ENCODE peak calls at places on chromosomes 5 and 9, in six cellular contexts. One of them, this sample, is unnamed.

GRCh38 chr9:124894741-124895170 is 32.8 kb downstream of the ARPC5L start:
- DNase-seq in caudate nucleus: no peak
- DNase-seq in keratinocyte: no peak
- DNase-seq in colonic mucosa: no peak
- DNase-seq in tibial artery: no peak
- DNase-seq in heart left ventricle: no peak
- DNase-seq in this sample: no peak

GRCh38 chr5:154723740-154724505 is 31.3 kb upstream of the LARP1 start:
- DNase-seq in colonic mucosa: no peak
- DNase-seq in tibial artery: no peak
- DNase-seq in keratinocyte: no peak
- DNase-seq in caudate nucleus: no peak
- DNase-seq in heart left ventricle: no peak
- DNase-seq in this sample: no peak

GRCh38 chr5:135218486-135218755 is 180.6 kb downstream of the MACROH2A1 start:
- DNase-seq in colonic mucosa: no peak
- DNase-seq in keratinocyte: no peak
- DNase-seq in heart left ventricle: no peak
- DNase-seq in tibial artery: no peak
- DNase-seq in caudate nucleus: no peak
- DNase-seq in this sample: no peak

GRCh38 chr5:116731432-116731831 is 156.8 kb upstream of the SEMA6A start:
- DNase-seq in caudate nucleus: no peak
- DNase-seq in colonic mucosa: no peak
- DNase-seq in heart left ventricle: no peak
- DNase-seq in keratinocyte: no peak
- DNase-seq in tibial artery: no peak
- DNase-seq in this sample: no peak

GRCh38 chr5:54610197-54610898 is 92.8 kb downstream of the SNX18 start:
- DNase-seq in heart left ventricle: no peak
- DNase-seq in tibial artery: no peak
- DNase-seq in caudate nucleus: no peak
- DNase-seq in keratinocyte: no peak
- DNase-seq in colonic mucosa: no peak
- DNase-seq in this sample: no peak

GRCh38 chr5:119343042-119343441 is 12.8 kb upstream of the TNFAIP8 start:
- DNase-seq in caudate nucleus: no peak
- DNase-seq in tibial artery: no peak
- DNase-seq in heart left ventricle: no peak
- DNase-seq in colonic mucosa: no peak
- DNase-seq in keratinocyte: no peak
- DNase-seq in this sample: no peak

GRCh38 chr5:123035320-123035949 is 1.1 kb downstream of the PPIC start:
- DNase-seq in keratinocyte: no peak
- DNase-seq in tibial artery: peak
- DNase-seq in heart left ventricle: peak
- DNase-seq in colonic mucosa: peak
- DNase-seq in caudate nucleus: no peak
- DNase-seq in this sample: peak

GRCh38 chr9:131046093-131046380 is 37.1 kb downstream of the LAMC3 start:
- DNase-seq in keratinocyte: no peak
- DNase-seq in caudate nucleus: no peak
- DNase-seq in heart left ventricle: no peak
- DNase-seq in colonic mucosa: no peak
- DNase-seq in tibial artery: no peak
- DNase-seq in this sample: no peak

GRCh38 chr9:98034593-98035546 is 21.7 kb upstream of the NANS start:
- DNase-seq in keratinocyte: peak
- DNase-seq in colonic mucosa: peak
- DNase-seq in caudate nucleus: peak
- DNase-seq in tibial artery: peak
- DNase-seq in heart left ventricle: peak
- DNase-seq in this sample: peak

GRCh38 chr9:137029058-137029922 is 1.3 kb upstream of the ABCA2 start:
- DNase-seq in tibial artery: peak
- DNase-seq in caudate nucleus: peak
- DNase-seq in heart left ventricle: peak
- DNase-seq in colonic mucosa: peak
- DNase-seq in keratinocyte: no peak
- DNase-seq in this sample: peak

GRCh38 chr5:127011151-127011550 is 19.2 kb downstream of the MARCHF3 start:
- DNase-seq in colonic mucosa: no peak
- DNase-seq in tibial artery: no peak
- DNase-seq in heart left ventricle: no peak
- DNase-seq in keratinocyte: no peak
- DNase-seq in caudate nucleus: no peak
- DNase-seq in this sample: no peak

GRCh38 chr5:123105882-123106281 is 16.8 kb downstream of the PRDM6 start:
- DNase-seq in heart left ventricle: no peak
- DNase-seq in tibial artery: no peak
- DNase-seq in keratinocyte: no peak
- DNase-seq in colonic mucosa: no peak
- DNase-seq in caudate nucleus: no peak
- DNase-seq in this sample: no peak

GRCh38 chr9:123372766-123373446 is 16.9 kb downstream of the CRB2 start:
- DNase-seq in heart left ventricle: no peak
- DNase-seq in colonic mucosa: no peak
- DNase-seq in caudate nucleus: no peak
- DNase-seq in keratinocyte: no peak
- DNase-seq in tibial artery: no peak
- DNase-seq in this sample: no peak

GRCh38 chr9:112446080-112446479 is 40.5 kb upstream of the KIAA1958 start:
- DNase-seq in heart left ventricle: no peak
- DNase-seq in tibial artery: no peak
- DNase-seq in caudate nucleus: no peak
- DNase-seq in keratinocyte: no peak
- DNase-seq in colonic mucosa: no peak
- DNase-seq in this sample: no peak

GRCh38 chr5:110823571-110823970 is 84.8 kb downstream of the SLC25A46 start:
- DNase-seq in tibial artery: no peak
- DNase-seq in heart left ventricle: no peak
- DNase-seq in colonic mucosa: no peak
- DNase-seq in caudate nucleus: no peak
- DNase-seq in keratinocyte: no peak
- DNase-seq in this sample: no peak

GRCh38 chr9:36731576-36731975 is 158.9 kb downstream of the MELK start:
- DNase-seq in heart left ventricle: no peak
- DNase-seq in caudate nucleus: no peak
- DNase-seq in colonic mucosa: no peak
- DNase-seq in tibial artery: no peak
- DNase-seq in keratinocyte: no peak
- DNase-seq in this sample: no peak

GRCh38 chr5:14922456-14922855 is 50.9 kb upstream of the ANKH start:
- DNase-seq in tibial artery: no peak
- DNase-seq in keratinocyte: no peak
- DNase-seq in colonic mucosa: no peak
- DNase-seq in caudate nucleus: no peak
- DNase-seq in heart left ventricle: no peak
- DNase-seq in this sample: no peak

GRCh38 chr5:1217596-1218206 is 7.5 kb upstream of the SLC6A18 start:
- DNase-seq in colonic mucosa: no peak
- DNase-seq in tibial artery: no peak
- DNase-seq in keratinocyte: no peak
- DNase-seq in heart left ventricle: no peak
- DNase-seq in caudate nucleus: no peak
- DNase-seq in this sample: no peak

GRCh38 chr9:74555015-74555414 is 57.9 kb downstream of the RORB start:
- DNase-seq in caudate nucleus: no peak
- DNase-seq in heart left ventricle: peak
- DNase-seq in colonic mucosa: no peak
- DNase-seq in tibial artery: no peak
- DNase-seq in keratinocyte: no peak
- DNase-seq in this sample: no peak

GRCh38 chr5:141223112-141223783 is at the start of gene PCDHB14:
- DNase-seq in caudate nucleus: no peak
- DNase-seq in tibial artery: no peak
- DNase-seq in keratinocyte: no peak
- DNase-seq in heart left ventricle: no peak
- DNase-seq in colonic mucosa: no peak
- DNase-seq in this sample: no peak

GRCh38 chr5:73114029-73114688 is 6.2 kb upstream of the TMEM171 start:
- DNase-seq in caudate nucleus: no peak
- DNase-seq in keratinocyte: no peak
- DNase-seq in colonic mucosa: no peak
- DNase-seq in heart left ventricle: no peak
- DNase-seq in tibial artery: no peak
- DNase-seq in this sample: no peak

GRCh38 chr5:135332519-135333150 is 66.4 kb downstream of the MACROH2A1 start:
- DNase-seq in heart left ventricle: no peak
- DNase-seq in keratinocyte: peak
- DNase-seq in tibial artery: no peak
- DNase-seq in caudate nucleus: no peak
- DNase-seq in colonic mucosa: no peak
- DNase-seq in this sample: no peak

GRCh38 chr5:76606665-76607064 is 16.5 kb downstream of the F2RL2 start:
- DNase-seq in tibial artery: no peak
- DNase-seq in colonic mucosa: no peak
- DNase-seq in keratinocyte: no peak
- DNase-seq in caudate nucleus: no peak
- DNase-seq in heart left ventricle: no peak
- DNase-seq in this sample: no peak

GRCh38 chr5:180105827-180106312 is 34.3 kb upstream of the RNF130 start:
- DNase-seq in colonic mucosa: no peak
- DNase-seq in caudate nucleus: no peak
- DNase-seq in tibial artery: no peak
- DNase-seq in keratinocyte: no peak
- DNase-seq in heart left ventricle: no peak
- DNase-seq in this sample: no peak

GRCh38 chr5:116044073-116044472 is 11.8 kb downstream of the ARL14EPL start:
- DNase-seq in keratinocyte: no peak
- DNase-seq in colonic mucosa: no peak
- DNase-seq in caudate nucleus: no peak
- DNase-seq in heart left ventricle: no peak
- DNase-seq in tibial artery: no peak
- DNase-seq in this sample: no peak

GRCh38 chr9:126696764-126697145 is 83.0 kb downstream of the LMX1B start:
- DNase-seq in keratinocyte: no peak
- DNase-seq in tibial artery: no peak
- DNase-seq in heart left ventricle: no peak
- DNase-seq in colonic mucosa: no peak
- DNase-seq in caudate nucleus: no peak
- DNase-seq in this sample: no peak

GRCh38 chr5:151019331-151019730 is 1.1 kb upstream of the GPX3 start:
- DNase-seq in colonic mucosa: no peak
- DNase-seq in heart left ventricle: no peak
- DNase-seq in tibial artery: peak
- DNase-seq in caudate nucleus: no peak
- DNase-seq in keratinocyte: no peak
- DNase-seq in this sample: no peak

GRCh38 chr9:132882616-132883015 is 3.9 kb downstream of the SPACA9 start:
- DNase-seq in caudate nucleus: no peak
- DNase-seq in colonic mucosa: no peak
- DNase-seq in tibial artery: no peak
- DNase-seq in keratinocyte: no peak
- DNase-seq in heart left ventricle: no peak
- DNase-seq in this sample: no peak

GRCh38 chr5:158200624-158201023 is 341.7 kb upstream of the CLINT1 start:
- DNase-seq in keratinocyte: no peak
- DNase-seq in colonic mucosa: no peak
- DNase-seq in heart left ventricle: no peak
- DNase-seq in caudate nucleus: no peak
- DNase-seq in tibial artery: no peak
- DNase-seq in this sample: no peak

GRCh38 chr9:108565651-108566378 is 290.0 kb downstream of the ACTL7B start:
- DNase-seq in colonic mucosa: peak
- DNase-seq in tibial artery: peak
- DNase-seq in heart left ventricle: peak
- DNase-seq in keratinocyte: peak
- DNase-seq in caudate nucleus: peak
- DNase-seq in this sample: no peak

GRCh38 chr5:118903010-118903409 is 85.3 kb downstream of the DTWD2 start:
- DNase-seq in heart left ventricle: no peak
- DNase-seq in keratinocyte: no peak
- DNase-seq in colonic mucosa: no peak
- DNase-seq in tibial artery: no peak
- DNase-seq in caudate nucleus: no peak
- DNase-seq in this sample: no peak

GRCh38 chr9:120387257-120387999 is 192.5 kb downstream of the CDK5RAP2 start:
- DNase-seq in tibial artery: no peak
- DNase-seq in colonic mucosa: no peak
- DNase-seq in keratinocyte: no peak
- DNase-seq in caudate nucleus: no peak
- DNase-seq in heart left ventricle: no peak
- DNase-seq in this sample: no peak

GRCh38 chr5:100900142-100900795 is 2.8 kb downstream of the ST8SIA4 start:
- DNase-seq in tibial artery: peak
- DNase-seq in keratinocyte: no peak
- DNase-seq in caudate nucleus: no peak
- DNase-seq in colonic mucosa: peak
- DNase-seq in heart left ventricle: peak
- DNase-seq in this sample: peak

GRCh38 chr9:113609562-113610318 is 146.2 kb downstream of the RGS3 start:
- DNase-seq in caudate nucleus: no peak
- DNase-seq in keratinocyte: no peak
- DNase-seq in tibial artery: peak
- DNase-seq in heart left ventricle: peak
- DNase-seq in colonic mucosa: no peak
- DNase-seq in this sample: no peak
- H3K27ac ChIP-seq in caudate nucleus: no peak
- H3K27ac ChIP-seq in keratinocyte: no peak
- H3K27ac ChIP-seq in tibial artery: peak
- H3K27ac ChIP-seq in heart left ventricle: peak
- H3K27ac ChIP-seq in colonic mucosa: no peak
- H3K27ac ChIP-seq in this sample: peak

GRCh38 chr5:97534166-97534565 is 351.1 kb upstream of the RIOK2 start:
- DNase-seq in caudate nucleus: no peak
- DNase-seq in tibial artery: no peak
- DNase-seq in keratinocyte: peak
- DNase-seq in colonic mucosa: peak
- DNase-seq in heart left ventricle: no peak
- DNase-seq in this sample: no peak
- H3K27ac ChIP-seq in caudate nucleus: no peak
- H3K27ac ChIP-seq in tibial artery: no peak
- H3K27ac ChIP-seq in keratinocyte: no peak
- H3K27ac ChIP-seq in colonic mucosa: no peak
- H3K27ac ChIP-seq in heart left ventricle: no peak
- H3K27ac ChIP-seq in this sample: no peak

GRCh38 chr9:91001146-91001611 is 199.6 kb downstream of the SYK start:
- DNase-seq in tibial artery: no peak
- DNase-seq in keratinocyte: peak
- DNase-seq in caudate nucleus: no peak
- DNase-seq in colonic mucosa: no peak
- DNase-seq in heart left ventricle: no peak
- DNase-seq in this sample: no peak
- H3K27ac ChIP-seq in tibial artery: no peak
- H3K27ac ChIP-seq in keratinocyte: peak
- H3K27ac ChIP-seq in caudate nucleus: no peak
- H3K27ac ChIP-seq in colonic mucosa: no peak
- H3K27ac ChIP-seq in heart left ventricle: no peak
- H3K27ac ChIP-seq in this sample: no peak

DNA sequence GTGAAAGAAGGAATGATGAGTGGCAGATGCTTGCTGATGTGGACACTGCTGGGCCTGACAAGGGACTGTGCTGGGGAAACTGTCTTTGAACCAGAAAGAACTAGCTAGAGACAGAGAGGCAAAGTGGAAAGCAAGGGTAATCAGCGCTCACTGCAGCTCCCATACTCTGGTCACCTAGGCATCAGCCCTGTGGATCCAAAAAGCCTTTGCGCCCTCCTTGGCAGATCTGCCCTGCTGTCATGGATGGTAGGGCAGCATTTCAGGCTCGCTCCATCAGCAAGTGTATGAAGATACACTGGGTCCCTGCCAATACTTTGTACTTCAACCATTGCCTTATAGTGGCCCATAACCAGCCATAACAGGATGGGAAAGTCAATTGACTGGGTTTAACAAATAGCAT is 6.6 kb upstream of the ALDH1B1 start:
- DNase-seq in heart left ventricle: no peak
- DNase-seq in colonic mucosa: no peak
- DNase-seq in caudate nucleus: no peak
- DNase-seq in keratinocyte: no peak
- DNase-seq in tibial artery: no peak
- DNase-seq in this sample: no peak
- H3K27ac ChIP-seq in heart left ventricle: no peak
- H3K27ac ChIP-seq in colonic mucosa: no peak
- H3K27ac ChIP-seq in caudate nucleus: no peak
- H3K27ac ChIP-seq in keratinocyte: no peak
- H3K27ac ChIP-seq in tibial artery: peak
- H3K27ac ChIP-seq in this sample: no peak

This sample was measured in left lung.